ENCODE peak calls at places on chromosome 18, in eight cellular contexts. M is GM23248; L is NCI-H2029 treated with DMSO at 0.1 percent for 48 hours; C is activated CD4-positive, CD25-positive, alpha-beta regulatory T cell treated with anti-CD3 and anti-CD28 coated beads, Interleukin-2, amount 50 U/mL, for 72 hours; I is M059J; F is retina; Z is RPMI7951; Q is ureter. Y is an unnamed sample.

GRCh38 chr18:6370886-6371635 is 43.6 kb downstream of the L3MBTL4 start:
- DNase-seq in M (no peak), L (peak), C (no peak), I (no peak), F (no peak), Z (no peak), Q (no peak), Y (no peak)

GRCh38 chr18:8724452-8724851 is 19.1 kb downstream of the MTCL1 start:
- DNase-seq in M (no peak), L (no peak), C (no peak), I (no peak), F (no peak), Z (no peak), Q (no peak), Y (no peak)

GRCh38 chr18:26614374-26614773 is 66.0 kb upstream of the KCTD1 start:
- DNase-seq in M (peak), L (no peak), C (no peak), I (no peak), F (no peak), Z (no peak), Q (no peak), Y (no peak)

GRCh38 chr18:49241852-49242251 is 218.6 kb downstream of the DYM start:
- DNase-seq in M (peak), L (no peak), C (no peak), I (peak), F (no peak), Z (peak), Q (no peak), Y (peak)

GRCh38 chr18:9215221-9215933 is 78.8 kb downstream of the ANKRD12 start:
- DNase-seq in M (no peak), L (no peak), C (no peak), I (no peak), F (no peak), Z (no peak), Q (no peak), Y (no peak)

GRCh38 chr18:49768051-49768391 is 45.3 kb downstream of the ACAA2 start:
- DNase-seq in M (peak), L (no peak), C (no peak), I (peak), F (peak), Z (peak), Q (peak), Y (peak)

GRCh38 chr18:39624934-39625333 is 2059.3 kb upstream of the CELF4 start:
- DNase-seq in M (peak), L (no peak), C (no peak), I (peak), F (no peak), Z (peak), Q (no peak), Y (peak)

GRCh38 chr18:61189376-61189775 is 143.9 kb upstream of the CDH20 start:
- DNase-seq in M (no peak), L (no peak), C (no peak), I (no peak), F (no peak), Z (no peak), Q (no peak), Y (no peak)

GRCh38 chr18:34399892-34400291 is 175.2 kb upstream of the NOL4 start:
- DNase-seq in M (no peak), L (no peak), C (no peak), I (no peak), F (no peak), Z (no peak), Q (no peak), Y (no peak)

GRCh38 chr18:13260927-13261471 is 42.4 kb downstream of the LDLRAD4 start:
- DNase-seq in M (no peak), L (no peak), C (peak), I (no peak), F (no peak), Z (no peak), Q (no peak), Y (no peak)

GRCh38 chr18:9719421-9719981 is 11.4 kb downstream of the RAB31 start:
- DNase-seq in M (peak), L (no peak), C (no peak), I (peak), F (no peak), Z (peak), Q (no peak), Y (peak)

GRCh38 chr18:56598422-56598821 is 40.0 kb downstream of the TXNL1 start:
- DNase-seq in M (no peak), L (no peak), C (no peak), I (no peak), F (peak), Z (no peak), Q (no peak), Y (no peak)

GRCh38 chr18:74219056-74219455 is 70.7 kb downstream of the TIMM21 start:
- DNase-seq in M (no peak), L (no peak), C (no peak), I (no peak), F (no peak), Z (no peak), Q (no peak), Y (no peak)

GRCh38 chr18:45619062-45619825 is 4.0 kb downstream of the SLC14A2 start:
- DNase-seq in M (peak), L (no peak), C (no peak), I (no peak), F (no peak), Z (no peak), Q (peak), Y (no peak)

GRCh38 chr18:35110554-35111058 is 69.4 kb downstream of the MAPRE2 start:
- DNase-seq in M (no peak), L (no peak), C (no peak), I (no peak), F (no peak), Z (no peak), Q (no peak), Y (peak)

GRCh38 chr18:44927127-44927849 is 246.6 kb downstream of the SETBP1 start:
- DNase-seq in M (peak), L (no peak), C (no peak), I (peak), F (no peak), Z (peak), Q (no peak), Y (no peak)

GRCh38 chr18:46283895-46284295 is 179.7 kb downstream of the HAUS1 start:
- DNase-seq in M (no peak), L (peak), C (no peak), I (no peak), F (no peak), Z (no peak), Q (no peak), Y (no peak)

GRCh38 chr18:76968073-76968472 is 145.7 kb downstream of the ZNF236 start:
- DNase-seq in M (no peak), L (no peak), C (no peak), I (no peak), F (no peak), Z (no peak), Q (no peak), Y (no peak)

GRCh38 chr18:24560511-24560981 is 100.1 kb downstream of the HRH4 start:
- DNase-seq in M (no peak), L (no peak), C (no peak), I (peak), F (peak), Z (peak), Q (no peak), Y (no peak)

GRCh38 chr18:48922203-48922800 is 28.5 kb downstream of the SMAD7 start:
- DNase-seq in M (peak), L (no peak), C (no peak), I (no peak), F (peak), Z (no peak), Q (no peak), Y (no peak)

GRCh38 chr18:61350578-61350977 is 17.3 kb downstream of the CDH20 start:
- DNase-seq in M (no peak), L (no peak), C (no peak), I (peak), F (no peak), Z (no peak), Q (no peak), Y (no peak)